ENCODE peak calls at places on chromosomes 13 and 19, in six cellular contexts. J is psoas muscle; N is breast epithelium; G is kidney epithelial cell; V is neuronal stem cell; K is CD8-positive, alpha-beta memory T cell. A is an unnamed sample.
A peak's percentile ranks its signal among the peaks of the same experiment; 100 is the strongest.

GRCh38 chr19:4295972-4296771 is 6.0 kb downstream of the TMIGD2 start:
- DNase-seq in J (no peak), N (no peak), G (no peak), V (no peak), K (no peak), A (no peak)

GRCh38 chr19:17797397-17798201 is 2.7 kb downstream of the B3GNT3 start:
- DNase-seq in J (no peak), N (no peak), G (no peak), V (no peak), K (no peak), A (no peak)

GRCh38 chr13:113531041-113531873 is 40.7 kb upstream of the DCUN1D2 start:
- DNase-seq in J (no peak), N (no peak), G (no peak), V (no peak), K (no peak), A (no peak)

GRCh38 chr19:47107201-47107952 is 6.2 kb downstream of the ZC3H4 start:
- DNase-seq in J (no peak), N (no peak), G (no peak), V (no peak), K (no peak), A (peak; percentile 20)

GRCh38 chr13:67509039-67509438 is 278.9 kb upstream of the PCDH9 start:
- DNase-seq in J (no peak), N (no peak), G (no peak), V (no peak), K (no peak), A (no peak)

GRCh38 chr13:100534147-100534818 is 54.3 kb downstream of the GGACT start:
- DNase-seq in J (no peak), N (no peak), G (no peak), V (no peak), K (no peak), A (no peak)

GRCh38 chr13:110637747-110638146 is 22.4 kb downstream of the NAXD start:
- DNase-seq in J (no peak), N (no peak), G (no peak), V (no peak), K (no peak), A (no peak)

GRCh38 chr19:28737021-28737525 is 475.9 kb downstream of the UQCRFS1 start:
- DNase-seq in J (no peak), N (no peak), G (no peak), V (no peak), K (peak; percentile 6), A (no peak)

GRCh38 chr13:76043882-76044281 is 407.8 kb downstream of the LMO7 start:
- DNase-seq in J (no peak), N (no peak), G (no peak), V (peak; percentile 14), K (no peak), A (no peak)

GRCh38 chr19:10283301-10283733 is 3.4 kb upstream of the ICAM4 start:
- DNase-seq in J (no peak), N (no peak), G (no peak), V (no peak), K (no peak), A (no peak)

GRCh38 chr19:7699422-7700127 is 2.4 kb downstream of the FCER2 start:
- DNase-seq in J (no peak), N (no peak), G (no peak), V (no peak), K (no peak), A (no peak)

GRCh38 chr13:98900442-98900841 is 77.4 kb downstream of the DOCK9 start:
- DNase-seq in J (no peak), N (no peak), G (no peak), V (no peak), K (no peak), A (no peak)

GRCh38 chr13:98144501-98145350 is 1.8 kb downstream of the FARP1 start:
- DNase-seq in J (no peak), N (no peak), G (no peak), V (peak; percentile 53), K (no peak), A (no peak)

GRCh38 chr13:37791699-37792098 is 77.9 kb downstream of the TRPC4 start:
- DNase-seq in J (no peak), N (no peak), G (no peak), V (no peak), K (no peak), A (no peak)

GRCh38 chr19:33799507-33799906 is 2.8 kb downstream of the KCTD15 start:
- DNase-seq in J (no peak), N (no peak), G (no peak), V (no peak), K (no peak), A (no peak)
- H3K4me3 ChIP-seq in J (no peak overlapping the region), N (no peak overlapping the region), G (no peak overlapping the region), V (no peak overlapping the region), K (no peak overlapping the region), A (no peak overlapping the region)

GRCh38 chr19:3138268-3138667 is 2.4 kb downstream of the GNA15 start:
- DNase-seq in J (no peak), N (no peak), G (no peak), V (no peak), K (no peak), A (no peak)

GRCh38 chr19:3137139-3137538 is 1.3 kb downstream of the GNA15 start:
- DNase-seq in J (no peak), N (no peak), G (no peak), V (no peak), K (no peak), A (no peak)

GRCh38 chr19:3136684-3137055 is 837 bp downstream of the GNA15 start:
- DNase-seq in J (no peak), N (no peak), G (no peak), V (no peak), K (no peak), A (no peak)

GRCh38 chr19:3133793-3134116 is 2.1 kb upstream of the GNA15 start:
- DNase-seq in J (no peak), N (no peak), G (no peak), V (no peak), K (no peak), A (no peak)

DNA sequence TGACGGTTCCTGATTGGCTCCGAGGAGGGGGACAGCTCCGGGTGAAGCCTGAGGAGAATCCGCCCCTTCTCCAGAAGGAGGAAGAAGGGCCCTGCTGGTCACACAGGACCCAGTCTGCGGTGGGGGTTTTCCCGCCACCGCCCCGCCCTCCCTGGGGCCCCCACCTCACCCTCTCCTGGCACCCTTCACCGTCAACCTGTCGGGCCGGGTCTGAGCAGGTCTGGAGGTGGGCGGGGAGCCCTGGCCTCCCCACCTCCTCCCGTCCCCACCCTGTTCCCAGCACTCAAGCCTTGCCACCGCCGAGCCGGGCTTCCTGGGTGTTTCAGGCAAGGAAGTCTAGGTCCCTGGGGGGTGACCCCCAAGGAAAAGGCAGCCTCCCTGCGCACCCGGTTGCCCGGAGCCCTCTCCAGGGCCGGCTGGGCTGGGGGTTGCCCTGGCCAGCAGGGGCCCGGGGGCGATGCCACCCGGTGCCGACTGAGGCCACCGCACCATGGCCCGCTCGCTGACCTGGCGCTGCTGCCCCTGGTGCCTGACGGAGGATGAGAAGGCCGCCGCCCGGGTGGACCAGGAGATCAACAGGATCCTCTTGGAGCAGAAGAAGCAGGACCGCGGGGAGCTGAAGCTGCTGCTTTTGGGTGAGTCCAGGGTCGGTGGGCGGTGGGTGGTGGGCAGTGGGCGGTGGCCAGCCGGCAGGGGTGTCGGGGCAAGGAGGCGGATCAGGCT is at the start of gene GNA15:
- DNase-seq in J (no peak), N (peak; percentile 53), G (no peak), V (no peak), K (no peak), A (no peak)
- H3K4me3 ChIP-seq in J (peak within 1 kb of the TSS; percentile 48), N (peak within 1 kb of the TSS; percentile 44), G (no peak within 1 kb of the TSS), V (no peak within 1 kb of the TSS), K (no peak within 1 kb of the TSS), A (no peak within 1 kb of the TSS)

DNA sequence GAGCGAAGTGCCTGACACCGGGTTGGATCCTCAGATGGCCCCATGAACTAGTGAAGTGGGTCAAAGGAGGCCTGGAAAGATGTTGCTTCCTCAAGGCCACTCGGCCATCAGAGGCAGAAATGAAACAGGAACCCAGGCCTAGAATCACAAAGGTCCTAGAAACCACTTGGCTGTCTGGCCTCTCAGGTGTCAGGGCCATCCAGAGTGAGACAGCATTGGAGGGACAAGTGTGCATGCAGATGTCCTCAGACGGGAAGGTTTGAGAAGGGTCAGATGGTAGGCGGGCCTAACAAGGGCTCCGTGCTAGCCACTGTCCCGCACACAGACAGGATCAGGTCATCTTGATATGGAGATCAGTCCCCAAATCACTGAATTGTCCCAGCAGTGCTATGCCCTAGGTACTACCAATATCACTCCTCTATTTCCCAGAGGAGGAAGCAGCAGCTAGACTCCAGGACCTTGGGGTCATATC is 14.3 kb downstream of the CCDC97 start:
- DNase-seq in J (no peak), N (no peak), G (no peak), V (no peak), K (no peak), A (no peak)
- H3K4me3 ChIP-seq in J (no peak overlapping the region), N (no peak overlapping the region), G (no peak overlapping the region), V (peak overlapping the region; percentile 5), K (no peak overlapping the region), A (no peak overlapping the region)

GRCh38 chr13:32033744-32034143 is 2.2 kb downstream of the FRY start:
- DNase-seq in J (no peak), N (no peak), G (no peak), V (no peak), K (no peak), A (no peak)

GRCh38 chr13:32032780-32033179 is 1.2 kb downstream of the FRY start:
- DNase-seq in J (no peak), N (no peak), G (no peak), V (no peak), K (no peak), A (no peak)

GRCh38 chr13:32029684-32030083 is 1.9 kb upstream of the FRY start:
- DNase-seq in J (no peak), N (no peak), G (no peak), V (no peak), K (no peak), A (no peak)

GRCh38 chr13:32031815-32032345 is 306 bp downstream of the FRY start:
- DNase-seq in J (no peak), N (no peak), G (no peak), V (no peak), K (no peak), A (no peak)

GRCh38 chr13:32031025-32031814 is at the start of gene FRY:
- DNase-seq in J (peak; percentile 56), N (peak; percentile 63), G (no peak), V (peak; percentile 74), K (peak; percentile 22), A (peak; percentile 67)
- H3K4me3 ChIP-seq in J (peak within 1 kb of the TSS; percentile 92), N (peak within 1 kb of the TSS; percentile 70), G (peak within 1 kb of the TSS; percentile 67), V (peak within 1 kb of the TSS; percentile 83), K (peak within 1 kb of the TSS; percentile 59), A (peak within 1 kb of the TSS; percentile 71)

DNA sequence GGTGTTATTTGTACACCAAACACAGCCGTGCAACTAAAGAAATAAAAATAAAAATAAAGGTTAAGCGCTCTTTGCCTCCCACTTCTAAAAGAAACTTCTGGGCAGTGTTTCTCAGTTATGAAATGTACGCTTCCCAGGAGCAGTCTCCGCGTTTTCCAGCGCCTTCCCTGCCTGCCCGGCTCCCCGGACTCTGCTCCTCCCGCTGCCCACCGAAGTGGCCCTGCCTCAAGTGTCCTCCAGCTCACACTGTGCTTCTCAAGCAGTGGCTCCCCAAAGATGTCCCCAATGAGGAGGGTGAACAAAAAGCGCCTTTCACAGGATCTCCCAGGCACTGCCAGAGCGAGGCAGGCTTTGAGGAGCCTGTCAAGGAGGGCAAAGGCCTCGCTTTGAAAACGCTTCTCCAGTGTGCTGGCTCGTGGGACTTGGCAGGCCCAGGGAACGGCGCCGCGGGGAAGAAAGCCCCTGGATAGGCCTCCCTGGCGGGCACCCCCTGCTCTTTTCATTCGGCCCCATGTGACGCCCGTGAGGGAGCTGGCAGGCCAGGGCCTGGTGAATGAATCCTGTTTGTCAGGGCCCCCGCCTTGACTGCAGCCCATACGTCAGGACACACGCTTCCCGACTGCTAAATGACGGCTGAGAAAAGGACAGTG is 187.1 kb downstream of the FOXO1 start:
- DNase-seq in J (no peak), N (no peak), G (no peak), V (no peak), K (no peak), A (no peak)
- H3K4me3 ChIP-seq in J (no peak overlapping the region), N (no peak overlapping the region), G (no peak overlapping the region), V (no peak overlapping the region), K (no peak overlapping the region), A (no peak overlapping the region)

GRCh38 chr19:55173186-55173716 is 6.8 kb upstream of the DNAAF3 start:
- DNase-seq in J (no peak), N (no peak), G (no peak), V (no peak), K (no peak), A (no peak)
- H3K4me3 ChIP-seq in J (peak overlapping the region; percentile 46), N (peak overlapping the region; percentile 5), G (peak overlapping the region; percentile 45), V (peak overlapping the region; percentile 80), K (no peak overlapping the region), A (peak overlapping the region; percentile 33)

A was measured in naive thymus-derived CD4-positive, alpha-beta T cell.